ENCODE peak calls at places on chromosomes 12 and 14, in six cellular contexts. P is endothelial cell, Q is progenitor cell of endocrine pancreas, T is PC-9, R is tibial artery, W is fibroblast of pulmonary artery. G is an unnamed sample.

GRCh38 chr14:95359974-95360826 is 40.5 kb upstream of the CLMN start:
- DNase-seq in P (no peak), Q (peak; percentile 42), T (no peak), R (no peak), W (no peak), G (peak; percentile 68)

GRCh38 chr12:31785318-31785717 is 56.5 kb upstream of the AMN1 start:
- DNase-seq in P (no peak), Q (no peak), T (no peak), R (no peak), W (no peak), G (no peak)

GRCh38 chr12:3437986-3438385 is 53.0 kb upstream of the PRMT8 start:
- DNase-seq in P (no peak), Q (no peak), T (no peak), R (no peak), W (no peak), G (no peak)

GRCh38 chr12:79689477-79690155 is 1.1 kb downstream of the PAWR start:
- DNase-seq in P (peak; percentile 55), Q (peak; percentile 34), T (peak; percentile 49), R (peak; percentile 35), W (peak; percentile 63), G (peak; percentile 72)

GRCh38 chr12:132393245-132393795 is 63.9 kb upstream of the GALNT9 start:
- DNase-seq in P (no peak), Q (no peak), T (peak; percentile 52), R (no peak), W (no peak), G (no peak)

GRCh38 chr12:97022831-97023230 is 115.8 kb downstream of the NEDD1 start:
- DNase-seq in P (no peak), Q (no peak), T (no peak), R (no peak), W (no peak), G (no peak)

GRCh38 chr12:15428632-15429031 is 106.3 kb downstream of the PTPRO start:
- DNase-seq in P (no peak), Q (no peak), T (no peak), R (no peak), W (peak; percentile 3), G (no peak)

GRCh38 chr14:104999361-104999760 is 13.8 kb downstream of the CLBA1 start:
- DNase-seq in P (no peak), Q (no peak), T (no peak), R (no peak), W (no peak), G (no peak)

GRCh38 chr14:50967719-50968266 is 23.5 kb upstream of the PYGL start:
- DNase-seq in P (no peak), Q (no peak), T (no peak), R (no peak), W (no peak), G (no peak)

GRCh38 chr14:64536488-64537245 is 3.9 kb upstream of the HSPA2 start:
- DNase-seq in P (no peak), Q (no peak), T (peak; percentile 82), R (no peak), W (peak; percentile 44), G (no peak)

GRCh38 chr12:69998011-69998410 is 173.0 kb downstream of the MYRFL start:
- DNase-seq in P (no peak), Q (no peak), T (no peak), R (no peak), W (no peak), G (no peak)

GRCh38 chr12:16344269-16344668 is 3.2 kb upstream of the MGST1 start:
- DNase-seq in P (no peak), Q (no peak), T (no peak), R (no peak), W (no peak), G (no peak)

GRCh38 chr14:79661762-79662161 is 549.5 kb downstream of the DIO2 start:
- DNase-seq in P (no peak), Q (no peak), T (no peak), R (no peak), W (peak; percentile 47), G (no peak)

GRCh38 chr12:3489057-3489456 is 1.9 kb upstream of the PRMT8 start:
- DNase-seq in P (no peak), Q (no peak), T (no peak), R (no peak), W (peak; percentile 35), G (no peak)

GRCh38 chr14:94707494-94707893 is 62.4 kb downstream of the GSC start:
- DNase-seq in P (no peak), Q (no peak), T (no peak), R (no peak), W (no peak), G (no peak)

GRCh38 chr14:68669101-68669500 is 123.8 kb downstream of the ZFP36L1 start:
- DNase-seq in P (no peak), Q (no peak), T (peak; percentile 95), R (peak; percentile 16), W (no peak), G (no peak)

GRCh38 chr14:56004807-56005579 is 113.2 kb upstream of the PELI2 start:
- DNase-seq in P (no peak), Q (no peak), T (no peak), R (peak; percentile 26), W (peak; percentile 91), G (no peak)

GRCh38 chr14:90551070-90551704 is 154.4 kb downstream of the CALM1 start:
- DNase-seq in P (no peak), Q (no peak), T (no peak), R (no peak), W (peak; percentile 7), G (no peak)

GRCh38 chr14:53055003-53055402 is 98.1 kb downstream of the DDHD1 start:
- DNase-seq in P (no peak), Q (no peak), T (no peak), R (no peak), W (peak; percentile 79), G (no peak)

GRCh38 chr14:35931346-35931745 is 105.2 kb downstream of the BRMS1L start:
- DNase-seq in P (no peak), Q (no peak), T (no peak), R (no peak), W (no peak), G (no peak)

DNA sequence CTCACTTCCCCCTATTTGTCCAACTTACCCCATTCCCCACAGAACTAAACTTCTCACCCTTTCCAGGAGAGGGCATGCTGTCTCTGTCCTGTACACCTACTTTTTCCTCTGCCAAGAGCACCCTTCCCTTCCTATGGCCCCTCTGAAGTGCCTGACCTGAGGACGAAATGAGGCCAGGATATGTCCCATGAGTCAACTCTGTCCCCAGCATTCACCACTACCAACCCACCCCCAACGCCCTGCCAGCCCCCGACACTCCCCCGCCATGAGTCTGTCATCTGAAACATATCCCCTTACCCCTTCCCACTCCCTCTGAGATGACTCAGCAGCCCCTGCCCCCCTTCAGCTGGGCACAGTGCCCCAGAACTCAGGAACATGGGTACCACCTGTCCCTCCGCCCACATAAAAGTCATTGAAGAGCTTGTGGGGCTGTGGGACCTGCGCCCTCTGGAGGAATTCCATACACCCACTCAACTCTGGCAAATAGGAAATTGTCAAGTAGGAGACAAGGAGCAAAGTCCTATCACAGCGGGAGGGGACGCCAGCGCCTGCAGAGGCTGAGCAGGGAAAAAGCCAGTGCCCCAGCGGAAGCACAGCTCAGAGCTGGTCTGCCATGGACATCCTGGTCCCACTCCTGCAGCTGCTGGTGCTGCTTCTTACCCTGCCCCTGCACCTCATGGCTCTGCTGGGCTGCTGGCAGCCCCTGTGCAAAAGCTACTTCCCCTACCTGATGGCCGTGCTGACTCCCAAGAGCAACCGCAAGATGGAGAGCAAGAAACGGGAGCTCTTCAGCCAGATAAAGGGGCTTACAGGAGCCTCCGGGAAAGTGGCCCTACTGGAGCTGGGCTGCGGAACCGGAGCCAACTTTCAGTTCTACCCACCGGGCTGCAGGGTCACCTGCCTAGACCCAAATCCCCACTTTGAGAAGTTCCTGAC is 26.3 kb downstream of the ITGA7 start:
- DNase-seq in P (peak; percentile 38), Q (peak; percentile 32), T (peak; percentile 47), R (peak; percentile 35), W (peak; percentile 63), G (no peak)
- TF ChIP-seq CTCF in P (no peak), Q (peak; percentile 56), T (no peak), R (peak; percentile 36), W (peak; percentile 43), G (peak; percentile 45)

DNA sequence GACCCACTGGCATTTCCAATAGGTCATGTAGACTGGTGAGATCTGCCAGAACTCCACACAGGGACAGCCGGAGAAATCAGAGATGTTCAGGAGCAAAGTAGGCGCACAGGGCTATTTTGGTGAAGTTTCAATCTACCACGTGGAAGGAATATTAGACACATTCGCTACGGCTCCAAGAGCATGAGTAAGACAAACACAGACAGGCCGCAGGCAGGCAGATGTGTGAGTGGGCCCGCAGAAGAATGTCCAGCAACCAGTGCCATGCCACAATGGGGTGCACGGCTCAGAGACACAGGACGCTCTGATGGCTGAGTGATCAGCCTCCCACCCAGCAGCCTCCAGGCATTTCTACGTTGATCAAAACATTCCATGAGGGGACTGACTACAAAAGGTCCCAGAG is 10.4 kb downstream of the SLC15A4 start:
- DNase-seq in P (no peak), Q (no peak), T (no peak), R (no peak), W (no peak), G (no peak)
- TF ChIP-seq CTCF in P (no peak), Q (no peak), T (no peak), R (no peak), W (no peak), G (no peak)

GRCh38 chr14:61104358-61104757 is 123.3 kb downstream of the SLC38A6 start:
- DNase-seq in P (no peak), Q (no peak), T (no peak), R (no peak), W (no peak), G (no peak)

GRCh38 chr14:61108742-61109141 is 127.7 kb downstream of the SLC38A6 start:
- DNase-seq in P (no peak), Q (no peak), T (no peak), R (no peak), W (no peak), G (no peak)

GRCh38 chr14:61107148-61107641 is 126.2 kb downstream of the SLC38A6 start:
- DNase-seq in P (no peak), Q (no peak), T (no peak), R (no peak), W (peak; percentile 77), G (peak; percentile 54)

GRCh38 chr14:61107896-61108295 is 126.9 kb downstream of the SLC38A6 start:
- DNase-seq in P (no peak), Q (no peak), T (no peak), R (no peak), W (no peak), G (no peak)

GRCh38 chr14:61106627-61107147 is 125.6 kb downstream of the SLC38A6 start:
- DNase-seq in P (no peak), Q (no peak), T (no peak), R (no peak), W (no peak), G (peak; percentile 20)
- TF ChIP-seq CTCF in P (no peak), Q (no peak), T (no peak), R (no peak), W (peak; percentile 34), G (peak; percentile 33)

DNA sequence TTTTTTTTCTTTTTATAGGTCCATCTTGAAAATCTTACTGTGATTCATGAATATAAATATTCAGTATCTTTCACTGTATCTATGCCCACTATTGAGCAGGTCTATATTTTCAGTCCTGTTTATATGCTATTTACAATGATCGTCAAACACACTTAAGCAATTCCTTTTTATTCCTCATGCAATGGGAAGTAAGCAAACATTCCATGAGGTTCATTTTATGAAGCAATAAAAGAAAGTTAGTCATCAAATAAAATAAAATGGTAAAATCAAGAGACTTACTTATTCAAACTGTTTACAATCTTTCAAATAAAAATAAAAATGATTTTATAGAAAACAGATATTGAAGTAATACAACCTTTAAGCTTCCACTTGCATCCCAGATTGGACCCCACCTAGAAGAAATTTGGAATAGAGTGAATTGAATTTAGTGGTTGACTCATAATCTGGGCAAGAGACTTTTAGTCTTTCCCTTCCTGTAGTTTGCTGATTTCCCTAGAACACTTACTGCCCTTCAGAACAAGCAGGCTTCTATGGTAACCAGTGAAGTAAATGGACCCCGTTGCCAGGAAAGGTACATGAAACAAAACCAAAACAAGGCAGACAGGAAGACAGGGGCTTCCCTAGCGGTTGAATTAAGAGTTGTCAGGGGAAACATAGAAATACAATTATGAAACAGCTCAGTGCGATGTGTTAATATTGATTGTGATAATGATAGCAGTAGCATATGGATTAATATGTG is 241.0 kb upstream of the ATP2B1 start:
- DNase-seq in P (peak; percentile 31), Q (no peak), T (peak; percentile 77), R (peak; percentile 41), W (peak; percentile 92), G (no peak)
- TF ChIP-seq CTCF in P (no peak), Q (peak; percentile 24), T (no peak), R (peak; percentile 29), W (peak; percentile 27), G (peak; percentile 62)

G was measured in type B pancreatic cell.